ENCODE peak calls at places on chromosomes 12 and 14, in eight cellular contexts. W, M, T, Q, F, V, E and P are unnamed samples. For H3K36me3, the result is how much of the 10 kb centered on the place peaks cover.

GRCh38 chr12:127277882-127278281 is 989.1 kb upstream of the TMEM132C start:
- DNase-seq in W (no peak), F (no peak), M (no peak), E (peak), T (no peak), Q (no peak), V (no peak), P (no peak)

GRCh38 chr12:112617191-112617505 is 174.4 kb upstream of the RPH3A start:
- DNase-seq in W (peak), T (no peak), V (no peak), Q (no peak), M (no peak), E (no peak), F (no peak), P (no peak)

GRCh38 chr12:74941678-74942077 is 268.0 kb downstream of the KCNC2 start:
- DNase-seq in Q (no peak), F (no peak), V (no peak), T (no peak), E (no peak), M (no peak), W (no peak), P (no peak)

GRCh38 chr14:64717870-64718269 is 13.6 kb downstream of the PLEKHG3 start:
- DNase-seq in E (no peak), W (peak), M (no peak), F (no peak), Q (no peak), T (no peak), V (peak), P (peak)

GRCh38 chr14:25041898-25042297 is 8.0 kb downstream of the STXBP6 start:
- DNase-seq in M (no peak), F (no peak), E (no peak), W (no peak), T (no peak), Q (no peak), V (no peak), P (no peak)

GRCh38 chr12:24488091-24488596 is 460.8 kb downstream of the BCAT1 start:
- DNase-seq in V (no peak), M (no peak), T (no peak), E (no peak), Q (no peak), F (no peak), W (no peak), P (peak)

GRCh38 chr12:110224379-110225304 is 56.4 kb upstream of the ATP2A2 start:
- DNase-seq in T (no peak), W (no peak), V (peak), M (no peak), F (no peak), Q (peak), E (no peak), P (peak)

GRCh38 chr12:122031342-122032216 is 9.9 kb downstream of the BCL7A start:
- DNase-seq in E (no peak), F (no peak), M (peak), V (no peak), Q (peak), T (no peak), W (peak), P (peak)

GRCh38 chr14:61516957-61517356 is 178.4 kb upstream of the HIF1A start:
- DNase-seq in W (peak), V (no peak), E (no peak), T (no peak), F (no peak), Q (no peak), M (no peak), P (peak)

GRCh38 chr12:56271031-56271430 is 4.3 kb downstream of the COQ10A start:
- DNase-seq in V (peak), W (peak), E (no peak), F (no peak), Q (peak), T (no peak), M (no peak), P (peak)

GRCh38 chr14:100446572-100446971 is 123.4 kb downstream of the SLC25A47 start:
- DNase-seq in F (no peak), Q (no peak), E (no peak), M (no peak), V (no peak), T (no peak), W (peak), P (no peak)

GRCh38 chr12:92108651-92109050 is 37.0 kb downstream of the BTG1 start:
- DNase-seq in W (peak), V (no peak), Q (peak), F (no peak), M (no peak), T (no peak), E (no peak), P (no peak)

GRCh38 chr14:56310643-56311042 is 192.4 kb downstream of the PELI2 start:
- DNase-seq in E (no peak), M (no peak), Q (peak), V (no peak), W (peak), F (no peak), T (no peak), P (no peak)

GRCh38 chr12:120563495-120563894 is 17.7 kb downstream of the POP5 start:
- DNase-seq in E (no peak), T (no peak), W (no peak), V (no peak), F (no peak), M (no peak), Q (no peak), P (no peak)

DNA sequence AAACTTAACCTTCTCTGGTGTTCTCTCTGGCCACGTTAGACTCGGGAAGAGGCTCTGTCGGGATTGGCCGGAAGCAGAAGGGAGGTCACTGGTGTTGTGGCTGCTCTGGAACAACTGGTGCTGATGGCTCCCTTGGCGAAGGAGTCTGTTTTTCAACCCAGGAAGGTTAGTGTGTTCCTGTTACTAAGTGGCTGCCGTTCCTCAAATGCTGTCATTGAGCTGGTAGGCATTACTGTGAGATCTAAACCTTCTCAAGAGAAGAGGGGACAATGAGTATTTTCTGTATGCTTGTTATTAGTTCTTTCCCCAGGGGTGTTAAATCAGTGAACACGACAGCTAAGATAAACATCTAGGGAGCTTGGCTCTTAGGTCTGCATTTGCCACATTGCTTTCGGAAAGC is 18.3 kb downstream of the POP5 start:
- DNase-seq in F (no peak), E (no peak), Q (no peak), V (no peak), T (no peak), M (no peak), W (no peak), P (no peak)
- H3K36me3 ChIP-seq in F (half or more), E (under half), Q (half or more), V (under half), T (half or more), M (half or more), W (under half), P (half or more)

DNA sequence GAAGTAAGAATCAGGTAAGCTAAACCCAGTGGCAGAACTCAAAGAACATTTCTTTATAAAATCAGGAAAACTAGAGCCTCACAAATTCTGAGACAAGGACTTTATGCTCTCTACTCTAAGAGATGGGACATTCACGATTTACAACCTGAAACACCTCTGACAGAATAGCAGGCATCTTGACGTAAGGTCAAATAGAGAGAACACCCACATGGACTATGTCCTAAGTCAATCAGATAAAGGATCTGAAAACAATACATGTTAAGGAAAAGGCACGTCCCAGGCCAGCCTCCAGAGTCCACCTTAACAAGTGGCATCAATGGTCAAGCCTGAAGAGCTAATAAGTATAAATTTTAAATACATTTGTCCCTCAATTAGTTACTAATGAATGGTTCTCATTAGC is 39.9 kb upstream of the SYCP3 start:
- DNase-seq in Q (no peak), W (no peak), E (no peak), V (no peak), T (no peak), M (no peak), F (no peak), P (no peak)
- H3K36me3 ChIP-seq in Q (under half), W (under half), E (under half), V (under half), T (under half), M (under half), F (under half), P (under half)

DNA sequence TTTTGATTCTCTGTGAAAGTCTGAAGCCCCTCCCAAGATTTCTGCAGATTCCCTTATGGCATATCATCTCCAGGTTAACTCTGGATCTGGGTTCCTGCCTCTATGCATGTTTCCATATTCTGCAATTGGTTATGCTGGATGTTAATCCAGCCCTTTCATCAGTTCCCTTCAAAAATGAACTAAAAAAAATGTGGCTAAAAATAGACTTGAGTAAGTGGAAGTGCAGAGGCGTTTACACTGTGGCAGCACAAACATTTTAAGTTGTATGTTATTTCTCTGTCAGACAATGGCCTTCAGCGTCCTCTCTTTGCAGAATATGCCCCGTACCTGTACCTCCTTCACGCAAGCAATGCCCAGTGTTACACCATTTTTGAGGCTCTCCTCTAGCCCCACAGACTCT is 11.5 kb downstream of the MGST1 start:
- DNase-seq in T (no peak), F (no peak), E (no peak), V (no peak), W (no peak), Q (no peak), M (no peak), P (no peak)
- H3K36me3 ChIP-seq in T (under half), F (under half), E (under half), V (half or more), W (under half), Q (under half), M (under half), P (half or more)

DNA sequence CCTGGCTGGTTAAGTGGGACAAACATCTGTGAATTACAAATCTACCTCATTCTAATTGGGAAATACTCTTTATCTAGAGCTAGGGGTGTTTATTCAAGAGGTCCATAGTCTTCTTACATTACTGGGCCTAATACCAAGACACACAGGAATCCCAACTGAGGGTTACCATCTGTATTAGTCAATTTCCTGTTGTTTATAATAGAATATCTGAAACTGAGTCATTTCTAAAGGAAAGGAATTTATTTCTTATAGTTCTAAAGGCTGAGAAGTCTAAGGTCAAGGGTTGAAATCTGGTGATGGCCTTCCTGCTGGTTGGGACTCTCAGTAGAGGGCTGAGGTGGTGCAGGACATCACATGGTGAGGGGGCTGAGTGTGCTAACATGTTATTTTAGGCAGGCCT is 36.0 kb downstream of the RTRAF start:
- DNase-seq in M (no peak), V (peak), W (no peak), T (no peak), E (no peak), F (no peak), Q (peak), P (peak)
- H3K36me3 ChIP-seq in M (under half), V (under half), W (under half), T (under half), E (under half), F (under half), Q (under half), P (under half)

GRCh38 chr12:130498589-130499385 is 161.1 kb downstream of the PIWIL1 start:
- DNase-seq in Q (no peak), T (no peak), F (no peak), V (no peak), E (no peak), W (no peak), M (no peak), P (no peak)
- H3K36me3 ChIP-seq in Q (under half), T (under half), F (under half), V (under half), E (under half), W (under half), M (under half), P (under half)

GRCh38 chr12:19689226-19689625 is 249.9 kb downstream of the AEBP2 start:
- DNase-seq in Q (no peak), F (no peak), V (no peak), M (no peak), E (no peak), T (no peak), W (no peak), P (no peak)
- H3K36me3 ChIP-seq in Q (under half), F (under half), V (under half), M (under half), E (under half), T (under half), W (under half), P (under half)

GRCh38 chr14:76175942-76176341 is 24.2 kb downstream of the GPATCH2L start:
- DNase-seq in W (no peak), F (no peak), M (no peak), V (no peak), E (no peak), Q (no peak), T (no peak), P (no peak)
- H3K36me3 ChIP-seq in W (under half), F (under half), M (under half), V (under half), E (half or more), Q (under half), T (under half), P (under half)

GRCh38 chr12:53056296-53056695 is 6.4 kb downstream of the TNS2 start:
- DNase-seq in V (no peak), W (no peak), M (no peak), E (no peak), T (no peak), F (no peak), Q (no peak), P (no peak)
- H3K36me3 ChIP-seq in V (under half), W (under half), M (under half), E (under half), T (under half), F (under half), Q (half or more), P (under half)